ENCODE peak calls at places on chromosomes 11 and 22, in nine cellular contexts. N is endothelial cell, P is ELR, T is iris pigment epithelial cell, V is substantia nigra, O is Daoy, F is Ammon's horn, E is T-cell, G is NCI-H1105 treated with DMSO at 0.1 percent for 48 hours. C is an unnamed sample.

GRCh38 chr11:45920531-45921477 is 1.7 kb upstream of the LARGE2 start:
- DNase-seq in N (no peak), P (no peak), T (no peak), V (no peak), O (no peak), F (no peak), E (no peak), G (no peak), C (no peak)

GRCh38 chr11:68137833-68138232 is 16.6 kb upstream of the CHKA start:
- DNase-seq in N (no peak), P (no peak), T (no peak), V (no peak), O (no peak), F (no peak), E (no peak), G (no peak), C (no peak)

GRCh38 chr11:126339866-126340434 is 15.5 kb upstream of the ST3GAL4 start:
- DNase-seq in N (no peak), P (no peak), T (peak), V (no peak), O (no peak), F (no peak), E (no peak), G (no peak), C (no peak)

GRCh38 chr22:27474711-27475547 is 326.6 kb downstream of the MN1 start:
- DNase-seq in N (no peak), P (peak), T (peak), V (no peak), O (peak), F (no peak), E (no peak), G (peak), C (no peak)

GRCh38 chr22:25777870-25778269 is 35.9 kb downstream of the MYO18B start:
- DNase-seq in N (peak), P (peak), T (peak), V (no peak), O (peak), F (peak), E (no peak), G (peak), C (peak)

GRCh38 chr11:119377961-119378667 is 3.4 kb downstream of the USP2 start:
- DNase-seq in N (no peak), P (no peak), T (no peak), V (no peak), O (no peak), F (no peak), E (no peak), G (no peak), C (no peak)

GRCh38 chr22:49966041-49966715 is 5.6 kb downstream of the PIM3 start:
- DNase-seq in N (peak), P (no peak), T (no peak), V (no peak), O (peak), F (peak), E (no peak), G (no peak), C (no peak)

GRCh38 chr11:114559425-114560310 is at the start of gene NXPE1:
- DNase-seq in N (no peak), P (no peak), T (no peak), V (no peak), O (no peak), F (no peak), E (no peak), G (no peak), C (no peak)

C was measured in MV-4-11.